ENCODE peak calls at places on chromosomes 12 and 14, in six cellular contexts. G is NCI-H1092 treated with DMSO at 0.1 percent for 48 hours; K is epithelial cell of esophagus; M is activated CD8-positive, alpha-beta memory T cell treated with anti-CD3 and anti-CD28 coated beads, Interleukin-2, amount 50 U/mL, for 4 hours; F is EL; P is head of caudate nucleus. U is an unnamed sample.
A peak's percentile ranks its signal among the peaks of the same experiment; 100 is the strongest.

GRCh38 chr14:101476931-101477553 is 84.3 kb upstream of the DIO3 start:
- DNase-seq in G (peak; percentile 38), K (no peak), M (no peak), F (no peak), P (no peak), U (no peak)

GRCh38 chr14:55592426-55592825 is 12.4 kb downstream of the KTN1 start:
- DNase-seq in G (no peak), K (no peak), M (no peak), F (no peak), P (no peak), U (no peak)

GRCh38 chr12:99985129-99985570 is 414 bp upstream of the ANKS1B start:
- DNase-seq in G (peak; percentile 68), K (peak; percentile 0), M (no peak), F (no peak), P (no peak), U (no peak)

GRCh38 chr14:76516884-76517283 is 140.9 kb downstream of the ESRRB start:
- DNase-seq in G (no peak), K (peak; percentile 92), M (no peak), F (no peak), P (no peak), U (no peak)

GRCh38 chr12:108826115-108826806 is 31.1 kb downstream of the SSH1 start:
- DNase-seq in G (no peak), K (no peak), M (no peak), F (peak; percentile 96), P (peak; percentile 64), U (peak; percentile 49)

GRCh38 chr14:102363182-102363952 is 626 bp downstream of the TECPR2 start:
- DNase-seq in G (no peak), K (peak; percentile 79), M (peak; percentile 37), F (peak; percentile 72), P (peak; percentile 63), U (no peak)

GRCh38 chr14:20768593-20768892 is 339 bp downstream of the EDDM3B start:
- DNase-seq in G (no peak), K (no peak), M (no peak), F (no peak), P (no peak), U (no peak)

GRCh38 chr12:52346596-52346995 is 20.7 kb downstream of the KRT85 start:
- DNase-seq in G (no peak), K (peak; percentile 34), M (no peak), F (no peak), P (no peak), U (no peak)

GRCh38 chr12:116540617-116541152 is 18.5 kb upstream of the MAP1LC3B2 start:
- DNase-seq in G (no peak), K (no peak), M (no peak), F (no peak), P (no peak), U (no peak)

GRCh38 chr14:78598046-78598652 is 428.0 kb downstream of the NRXN3 start:
- DNase-seq in G (peak; percentile 74), K (peak; percentile 60), M (peak; percentile 19), F (peak; percentile 66), P (peak; percentile 75), U (peak; percentile 64)

GRCh38 chr12:71780207-71780822 is 25.7 kb downstream of the RAB21 start:
- DNase-seq in G (peak; percentile 36), K (peak; percentile 51), M (peak; percentile 38), F (peak; percentile 43), P (peak; percentile 71), U (no peak)

GRCh38 chr12:125276567-125276966 is 211.3 kb downstream of the AACS start:
- DNase-seq in G (no peak), K (no peak), M (no peak), F (no peak), P (no peak), U (no peak)

GRCh38 chr12:71007736-71008449 is 87.4 kb upstream of the PTPRR start:
- DNase-seq in G (no peak), K (no peak), M (no peak), F (no peak), P (no peak), U (no peak)

GRCh38 chr12:1816730-1817094 is 3.7 kb upstream of the LRTM2 start:
- DNase-seq in G (no peak), K (no peak), M (no peak), F (no peak), P (no peak), U (no peak)

U was measured in hypothalamus.